ENCODE peak calls at places on chromosomes 11 and 22, in eight cellular contexts. W is stimulated activated naive CD8-positive, alpha-beta T cell treated with anti-CD3 and anti-CD28 coated beads, Interleukin-15, amount 100 ng/mL, for 72 hours; H is HFFc6; U is globus pallidus; X is heart left ventricle; D is activated naive CD8-positive, alpha-beta T cell treated with anti-CD3 and anti-CD28 coated beads for 36 hours; N is NCI-H1417; C is stimulated activated CD4-positive, alpha-beta T cell treated with anti-CD3 and anti-CD28 coated beads, Interleukin-4, amount 100 ng/mL, for 48 hours. J is an unnamed sample.
A peak's percentile ranks its signal among the peaks of the same experiment; 100 is the strongest.

GRCh38 chr22:22410677-22411076 is 97.9 kb downstream of the ZNF280B start:
- DNase-seq in D (no peak), W (no peak), X (no peak), N (no peak), C (no peak), H (no peak), U (no peak), J (no peak)

GRCh38 chr11:6196396-6196795 is 2.6 kb upstream of the OR52W1 start:
- DNase-seq in N (no peak), D (no peak), X (no peak), H (no peak), C (no peak), U (no peak), W (peak; percentile 19), J (no peak)

GRCh38 chr11:71301858-71302533 is 49.6 kb upstream of the SHANK2 start:
- DNase-seq in N (no peak), C (no peak), D (no peak), X (no peak), H (no peak), W (no peak), U (no peak), J (no peak)

GRCh38 chr22:45878901-45879551 is 97.9 kb downstream of the WNT7B start:
- DNase-seq in C (no peak), H (no peak), N (no peak), X (peak; percentile 60), D (no peak), W (no peak), U (no peak), J (no peak)

GRCh38 chr22:22919041-22919440 is 31.4 kb downstream of the IGLL5 start:
- DNase-seq in D (no peak), W (no peak), C (no peak), N (no peak), U (no peak), H (no peak), X (peak; percentile 26), J (no peak)

GRCh38 chr11:57364851-57365660 is 15.9 kb downstream of the PRG3 start:
- DNase-seq in U (no peak), H (no peak), X (no peak), D (no peak), C (no peak), N (no peak), W (no peak), J (no peak)

GRCh38 chr11:1153105-1153950 is 4.4 kb upstream of the MUC5AC start:
- DNase-seq in W (no peak), U (no peak), C (no peak), D (no peak), N (peak; percentile 36), H (no peak), X (no peak), J (no peak)

GRCh38 chr11:44561275-44561781 is 4.1 kb upstream of the CD82 start:
- DNase-seq in U (no peak), X (no peak), W (no peak), H (no peak), C (no peak), D (no peak), N (no peak), J (no peak)

GRCh38 chr11:2307733-2308331 is 6.0 kb downstream of the TSPAN32 start:
- DNase-seq in C (no peak), X (peak; percentile 33), W (no peak), N (no peak), D (no peak), U (no peak), H (no peak), J (no peak)

GRCh38 chr22:20094158-20094807 is 14.2 kb downstream of the DGCR8 start:
- DNase-seq in U (no peak), D (no peak), X (no peak), W (no peak), N (no peak), H (no peak), C (no peak), J (no peak)